ENCODE peak calls at places on chromosomes 11 and 22, in eight cellular contexts. One of them, this sample, is unnamed.

GRCh38 chr11:61833478-61833877 is 5.4 kb downstream of the FADS2 start:
- DNase-seq in OCI-LY7: no peak
- DNase-seq in endothelial cell: no peak
- DNase-seq in keratinocyte: no peak
- DNase-seq in tibial artery: no peak
- DNase-seq in IMR-90: no peak
- DNase-seq in uterus: no peak
- DNase-seq in Calu3: no peak
- DNase-seq in this sample: no peak

GRCh38 chr11:104700609-104701008 is 197.7 kb downstream of the CASP12 start:
- DNase-seq in endothelial cell: no peak
- DNase-seq in tibial artery: no peak
- DNase-seq in Calu3: no peak
- DNase-seq in IMR-90: peak; percentile 84
- DNase-seq in keratinocyte: no peak
- DNase-seq in OCI-LY7: no peak
- DNase-seq in uterus: no peak
- DNase-seq in this sample: no peak

GRCh38 chr11:77179048-77179447 is 51.0 kb downstream of the MYO7A start:
- DNase-seq in tibial artery: no peak
- DNase-seq in uterus: no peak
- DNase-seq in OCI-LY7: no peak
- DNase-seq in Calu3: no peak
- DNase-seq in keratinocyte: no peak
- DNase-seq in endothelial cell: no peak
- DNase-seq in IMR-90: no peak
- DNase-seq in this sample: peak; percentile 51

GRCh38 chr11:11345099-11345498 is 8.0 kb downstream of the CSNK2A3 start:
- DNase-seq in tibial artery: no peak
- DNase-seq in uterus: no peak
- DNase-seq in endothelial cell: no peak
- DNase-seq in IMR-90: no peak
- DNase-seq in Calu3: no peak
- DNase-seq in OCI-LY7: no peak
- DNase-seq in keratinocyte: no peak
- DNase-seq in this sample: no peak

GRCh38 chr22:30865656-30866055 is 102.9 kb downstream of the MORC2 start:
- DNase-seq in OCI-LY7: no peak
- DNase-seq in tibial artery: peak; percentile 10
- DNase-seq in Calu3: no peak
- DNase-seq in keratinocyte: no peak
- DNase-seq in endothelial cell: no peak
- DNase-seq in uterus: no peak
- DNase-seq in IMR-90: no peak
- DNase-seq in this sample: no peak

GRCh38 chr11:20364412-20364792 is 888 bp downstream of the HTATIP2 start:
- DNase-seq in uterus: peak; percentile 20
- DNase-seq in IMR-90: no peak
- DNase-seq in tibial artery: no peak
- DNase-seq in keratinocyte: no peak
- DNase-seq in Calu3: peak; percentile 26
- DNase-seq in endothelial cell: no peak
- DNase-seq in OCI-LY7: no peak
- DNase-seq in this sample: peak; percentile 16

GRCh38 chr11:18491924-18492323 is 34.8 kb downstream of the TSG101 start:
- DNase-seq in tibial artery: no peak
- DNase-seq in uterus: no peak
- DNase-seq in Calu3: no peak
- DNase-seq in IMR-90: peak; percentile 38
- DNase-seq in keratinocyte: no peak
- DNase-seq in endothelial cell: no peak
- DNase-seq in OCI-LY7: no peak
- DNase-seq in this sample: no peak

GRCh38 chr22:38955250-38955775 is 2.1 kb upstream of the APOBEC3A start:
- DNase-seq in endothelial cell: no peak
- DNase-seq in uterus: no peak
- DNase-seq in keratinocyte: no peak
- DNase-seq in Calu3: no peak
- DNase-seq in OCI-LY7: no peak
- DNase-seq in IMR-90: no peak
- DNase-seq in tibial artery: no peak
- DNase-seq in this sample: no peak

GRCh38 chr22:37747090-37747714 is 50.4 kb downstream of the TRIOBP start:
- DNase-seq in tibial artery: peak; percentile 53
- DNase-seq in keratinocyte: no peak
- DNase-seq in endothelial cell: peak; percentile 67
- DNase-seq in Calu3: peak; percentile 43
- DNase-seq in OCI-LY7: no peak
- DNase-seq in uterus: peak; percentile 57
- DNase-seq in IMR-90: peak; percentile 66
- DNase-seq in this sample: no peak

GRCh38 chr22:33851985-33852384 is 68.3 kb downstream of the LARGE1 start:
- DNase-seq in endothelial cell: no peak
- DNase-seq in IMR-90: no peak
- DNase-seq in OCI-LY7: no peak
- DNase-seq in Calu3: no peak
- DNase-seq in tibial artery: no peak
- DNase-seq in keratinocyte: no peak
- DNase-seq in uterus: no peak
- DNase-seq in this sample: no peak

GRCh38 chr11:125932301-125932700 is 13.5 kb upstream of the VSIG10L2 start:
- DNase-seq in endothelial cell: no peak
- DNase-seq in Calu3: no peak
- DNase-seq in tibial artery: no peak
- DNase-seq in IMR-90: no peak
- DNase-seq in uterus: no peak
- DNase-seq in OCI-LY7: no peak
- DNase-seq in keratinocyte: no peak
- DNase-seq in this sample: no peak

GRCh38 chr22:29302402-29302680 is 4.1 kb upstream of the GAS2L1 start:
- DNase-seq in Calu3: no peak
- DNase-seq in IMR-90: no peak
- DNase-seq in uterus: no peak
- DNase-seq in tibial artery: no peak
- DNase-seq in OCI-LY7: no peak
- DNase-seq in keratinocyte: no peak
- DNase-seq in endothelial cell: no peak
- DNase-seq in this sample: no peak

GRCh38 chr22:19713228-19713627 is 1.1 kb upstream of the SEPTIN5 start:
- DNase-seq in IMR-90: no peak
- DNase-seq in endothelial cell: no peak
- DNase-seq in Calu3: no peak
- DNase-seq in tibial artery: no peak
- DNase-seq in uterus: no peak
- DNase-seq in keratinocyte: no peak
- DNase-seq in OCI-LY7: no peak
- DNase-seq in this sample: peak; percentile 44

GRCh38 chr11:64887757-64888405 is 9.5 kb upstream of the EHD1 start:
- DNase-seq in endothelial cell: peak; percentile 86
- DNase-seq in keratinocyte: no peak
- DNase-seq in IMR-90: no peak
- DNase-seq in uterus: peak; percentile 83
- DNase-seq in tibial artery: peak; percentile 59
- DNase-seq in OCI-LY7: peak; percentile 86
- DNase-seq in Calu3: peak; percentile 91
- DNase-seq in this sample: peak; percentile 86

GRCh38 chr11:30511408-30511807 is 74.7 kb downstream of the MPPED2 start:
- DNase-seq in IMR-90: no peak
- DNase-seq in uterus: no peak
- DNase-seq in Calu3: no peak
- DNase-seq in OCI-LY7: no peak
- DNase-seq in keratinocyte: no peak
- DNase-seq in tibial artery: no peak
- DNase-seq in endothelial cell: no peak
- DNase-seq in this sample: no peak

GRCh38 chr11:113896156-113896879 is 8.3 kb upstream of the HTR3B start:
- DNase-seq in uterus: peak; percentile 28
- DNase-seq in IMR-90: peak; percentile 22
- DNase-seq in endothelial cell: peak; percentile 47
- DNase-seq in OCI-LY7: peak; percentile 48
- DNase-seq in Calu3: peak; percentile 27
- DNase-seq in tibial artery: peak; percentile 37
- DNase-seq in keratinocyte: no peak
- DNase-seq in this sample: no peak

GRCh38 chr11:11252403-11252802 is 100.6 kb downstream of the CSNK2A3 start:
- DNase-seq in keratinocyte: no peak
- DNase-seq in OCI-LY7: peak; percentile 82
- DNase-seq in endothelial cell: no peak
- DNase-seq in Calu3: no peak
- DNase-seq in IMR-90: no peak
- DNase-seq in tibial artery: no peak
- DNase-seq in uterus: no peak
- DNase-seq in this sample: no peak

GRCh38 chr11:130675456-130675855 is 227.0 kb downstream of the ADAMTS15 start:
- DNase-seq in endothelial cell: no peak
- DNase-seq in OCI-LY7: no peak
- DNase-seq in tibial artery: peak; percentile 89
- DNase-seq in keratinocyte: no peak
- DNase-seq in Calu3: no peak
- DNase-seq in uterus: peak; percentile 83
- DNase-seq in IMR-90: peak; percentile 50
- DNase-seq in this sample: peak; percentile 89

GRCh38 chr11:17258670-17259069 is 17.9 kb upstream of the NUCB2 start:
- DNase-seq in uterus: no peak
- DNase-seq in tibial artery: no peak
- DNase-seq in Calu3: no peak
- DNase-seq in endothelial cell: no peak
- DNase-seq in OCI-LY7: no peak
- DNase-seq in keratinocyte: no peak
- DNase-seq in IMR-90: no peak
- DNase-seq in this sample: no peak

GRCh38 chr22:49372111-49372529 is 455.6 kb downstream of the BRD1 start:
- DNase-seq in IMR-90: no peak
- DNase-seq in Calu3: no peak
- DNase-seq in tibial artery: no peak
- DNase-seq in endothelial cell: peak; percentile 1
- DNase-seq in keratinocyte: no peak
- DNase-seq in OCI-LY7: no peak
- DNase-seq in uterus: no peak
- DNase-seq in this sample: no peak

GRCh38 chr11:73195191-73196007 is 22.7 kb upstream of the P2RY2 start:
- DNase-seq in uterus: no peak
- DNase-seq in Calu3: peak; percentile 45
- DNase-seq in endothelial cell: no peak
- DNase-seq in keratinocyte: peak; percentile 98
- DNase-seq in OCI-LY7: no peak
- DNase-seq in tibial artery: no peak
- DNase-seq in IMR-90: no peak
- DNase-seq in this sample: peak; percentile 17

GRCh38 chr11:16511109-16511806 is 154.9 kb upstream of the SOX6 start:
- DNase-seq in keratinocyte: no peak
- DNase-seq in IMR-90: peak; percentile 96
- DNase-seq in Calu3: peak; percentile 4
- DNase-seq in OCI-LY7: no peak
- DNase-seq in uterus: no peak
- DNase-seq in tibial artery: no peak
- DNase-seq in endothelial cell: no peak
- DNase-seq in this sample: no peak

GRCh38 chr11:56637500-56637899 is 4.7 kb downstream of the OR5AP2 start:
- DNase-seq in Calu3: no peak
- DNase-seq in endothelial cell: no peak
- DNase-seq in IMR-90: no peak
- DNase-seq in OCI-LY7: no peak
- DNase-seq in tibial artery: no peak
- DNase-seq in keratinocyte: no peak
- DNase-seq in uterus: no peak
- DNase-seq in this sample: no peak

GRCh38 chr11:19946681-19947080 is 213.6 kb downstream of the DBX1 start:
- DNase-seq in endothelial cell: no peak
- DNase-seq in uterus: no peak
- DNase-seq in OCI-LY7: no peak
- DNase-seq in keratinocyte: no peak
- DNase-seq in IMR-90: no peak
- DNase-seq in tibial artery: no peak
- DNase-seq in Calu3: no peak
- DNase-seq in this sample: no peak

GRCh38 chr11:130217632-130218031 is 58.0 kb downstream of the ST14 start:
- DNase-seq in IMR-90: no peak
- DNase-seq in OCI-LY7: no peak
- DNase-seq in tibial artery: no peak
- DNase-seq in Calu3: no peak
- DNase-seq in endothelial cell: no peak
- DNase-seq in keratinocyte: no peak
- DNase-seq in uterus: no peak
- DNase-seq in this sample: no peak

GRCh38 chr22:27032121-27032761 is 374.9 kb downstream of the MIAT start:
- DNase-seq in OCI-LY7: no peak
- DNase-seq in IMR-90: no peak
- DNase-seq in endothelial cell: peak; percentile 48
- DNase-seq in uterus: peak; percentile 34
- DNase-seq in keratinocyte: no peak
- DNase-seq in tibial artery: peak; percentile 36
- DNase-seq in Calu3: no peak
- DNase-seq in this sample: peak; percentile 58
- TF ChIP-seq CTCF in OCI-LY7: peak; percentile 16
- TF ChIP-seq CTCF in IMR-90: no peak
- TF ChIP-seq CTCF in endothelial cell: peak; percentile 44
- TF ChIP-seq CTCF in uterus: no peak
- TF ChIP-seq CTCF in keratinocyte: peak; percentile 36
- TF ChIP-seq CTCF in tibial artery: peak; percentile 19
- TF ChIP-seq CTCF in Calu3: no peak
- TF ChIP-seq CTCF in this sample: no peak

DNA sequence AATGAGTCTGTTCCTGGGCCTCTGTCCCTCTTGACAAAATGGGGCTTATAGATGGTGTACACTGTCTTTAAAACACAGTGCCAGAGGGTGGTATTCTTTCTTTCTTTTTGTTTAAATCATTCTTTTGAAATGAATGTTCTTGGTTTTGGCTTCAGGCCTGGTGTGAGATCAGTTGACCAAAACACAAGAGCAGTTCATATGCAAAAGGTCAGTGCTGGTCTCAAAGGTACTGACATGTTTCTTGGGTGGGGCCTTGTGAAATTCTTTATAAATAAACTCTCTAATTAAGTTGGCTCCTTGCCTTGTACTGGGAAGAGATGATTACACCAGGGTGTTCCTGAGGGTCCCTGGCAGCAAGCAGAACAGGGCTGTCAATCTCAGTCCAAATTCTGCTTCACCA is 110.0 kb downstream of the FBXO7 start:
- DNase-seq in tibial artery: peak; percentile 49
- DNase-seq in OCI-LY7: no peak
- DNase-seq in keratinocyte: no peak
- DNase-seq in Calu3: no peak
- DNase-seq in IMR-90: peak; percentile 64
- DNase-seq in endothelial cell: no peak
- DNase-seq in uterus: no peak
- DNase-seq in this sample: no peak
- TF ChIP-seq CTCF in tibial artery: no peak
- TF ChIP-seq CTCF in OCI-LY7: no peak
- TF ChIP-seq CTCF in keratinocyte: no peak
- TF ChIP-seq CTCF in Calu3: no peak
- TF ChIP-seq CTCF in IMR-90: no peak
- TF ChIP-seq CTCF in endothelial cell: no peak
- TF ChIP-seq CTCF in uterus: no peak
- TF ChIP-seq CTCF in this sample: no peak

GRCh38 chr11:32297629-32298028 is 137.7 kb downstream of the WT1 start:
- DNase-seq in IMR-90: peak; percentile 36
- DNase-seq in uterus: no peak
- DNase-seq in OCI-LY7: peak; percentile 34
- DNase-seq in tibial artery: no peak
- DNase-seq in Calu3: peak; percentile 2
- DNase-seq in endothelial cell: no peak
- DNase-seq in keratinocyte: peak; percentile 4
- DNase-seq in this sample: no peak
- TF ChIP-seq CTCF in IMR-90: peak; percentile 41
- TF ChIP-seq CTCF in uterus: peak; percentile 25
- TF ChIP-seq CTCF in OCI-LY7: peak; percentile 73
- TF ChIP-seq CTCF in tibial artery: no peak
- TF ChIP-seq CTCF in Calu3: peak; percentile 27
- TF ChIP-seq CTCF in endothelial cell: no peak
- TF ChIP-seq CTCF in keratinocyte: no peak
- TF ChIP-seq CTCF in this sample: no peak

GRCh38 chr11:102518296-102519094 is 12.1 kb downstream of the MMP7 start:
- DNase-seq in tibial artery: no peak
- DNase-seq in Calu3: no peak
- DNase-seq in uterus: no peak
- DNase-seq in keratinocyte: no peak
- DNase-seq in OCI-LY7: peak; percentile 21
- DNase-seq in endothelial cell: no peak
- DNase-seq in IMR-90: no peak
- DNase-seq in this sample: no peak
- TF ChIP-seq CTCF in tibial artery: no peak
- TF ChIP-seq CTCF in Calu3: no peak
- TF ChIP-seq CTCF in uterus: no peak
- TF ChIP-seq CTCF in keratinocyte: peak; percentile 20
- TF ChIP-seq CTCF in OCI-LY7: peak; percentile 62
- TF ChIP-seq CTCF in endothelial cell: no peak
- TF ChIP-seq CTCF in IMR-90: peak; percentile 5
- TF ChIP-seq CTCF in this sample: no peak